ENCODE peak calls at places on chromosome X, in six cellular contexts. G is EL, N is iris pigment epithelial cell, Z is AG04450, D is cardiac muscle cell, S is left cardiac atrium. K is an unnamed sample.

GRCh38 chrX:35665311-35665710 is 132.8 kb upstream of the MAGEB16 start:
- DNase-seq in G (no peak), N (no peak), Z (no peak), D (no peak), S (no peak), K (no peak)

GRCh38 chrX:15849555-15849954 is 5.1 kb downstream of the AP1S2 start:
- DNase-seq in G (peak; percentile 9), N (peak; percentile 3), Z (no peak), D (peak; percentile 17), S (no peak), K (no peak)

GRCh38 chrX:19342331-19342906 is 1.3 kb upstream of the PDHA1 start:
- DNase-seq in G (no peak), N (peak; percentile 52), Z (no peak), D (peak; percentile 10), S (no peak), K (peak; percentile 9)

GRCh38 chrX:66915893-66916292 is 277.0 kb upstream of the EDA2R start:
- DNase-seq in G (no peak), N (no peak), Z (no peak), D (no peak), S (no peak), K (no peak)

GRCh38 chrX:41014776-41015175 is 70.5 kb upstream of the USP9X start:
- DNase-seq in G (peak; percentile 34), N (peak; percentile 59), Z (no peak), D (peak; percentile 11), S (no peak), K (no peak)

GRCh38 chrX:134144231-134144630 is 92.8 kb upstream of the CCDC160 start:
- DNase-seq in G (no peak), N (peak; percentile 12), Z (no peak), D (peak; percentile 21), S (no peak), K (no peak)

GRCh38 chrX:49972313-49972712 is 49.9 kb downstream of the CLCN5 start:
- DNase-seq in G (no peak), N (peak; percentile 73), Z (no peak), D (peak; percentile 69), S (no peak), K (no peak)

GRCh38 chrX:98548550-98548949 is 1664.8 kb downstream of the RPA4 start:
- DNase-seq in G (no peak), N (no peak), Z (no peak), D (no peak), S (no peak), K (no peak)

GRCh38 chrX:67544281-67544680 is 460 bp downstream of the AR start:
- DNase-seq in G (peak; percentile 25), N (peak; percentile 4), Z (no peak), D (no peak), S (peak; percentile 37), K (peak; percentile 19)

GRCh38 chrX:101079736-101080135 is 1.1 kb downstream of the TMEM35A start:
- DNase-seq in G (no peak), N (no peak), Z (no peak), D (no peak), S (no peak), K (no peak)

GRCh38 chrX:10077425-10078188 is 79.2 kb upstream of the CLCN4 start:
- DNase-seq in G (peak; percentile 9), N (peak; percentile 52), Z (no peak), D (no peak), S (no peak), K (peak; percentile 37)

K was measured in fibroblast of lung.